ENCODE peak calls at places on chromosomes 2 and 18, in nine cellular contexts. T is tibial nerve, E is endodermal cell, C is heart left ventricle, Q is GM23248, I is transverse colon, Y is neural progenitor cell, Z is sigmoid colon, L is psoas muscle. K is an unnamed sample.

GRCh38 chr2:23599691-23600090 is 214.7 kb downstream of the KLHL29 start:
- DNase-seq in Y (no peak), E (no peak), Q (no peak), Z (no peak), I (no peak), T (no peak), C (no peak), L (no peak), K (no peak)

GRCh38 chr2:108574332-108574731 is 40.1 kb downstream of the LIMS1 start:
- DNase-seq in Z (no peak), E (no peak), T (no peak), Y (no peak), I (no peak), C (no peak), Q (no peak), L (no peak), K (no peak)

GRCh38 chr18:79876497-79876896 is 75.0 kb downstream of the SLC66A2 start:
- DNase-seq in T (peak; percentile 10), E (peak; percentile 39), Y (no peak), Q (no peak), Z (no peak), I (no peak), C (peak; percentile 17), L (peak; percentile 26), K (peak; percentile 17)

GRCh38 chr2:55761024-55761423 is 67.4 kb upstream of the PNPT1 start:
- DNase-seq in L (no peak), C (no peak), E (no peak), Y (no peak), T (no peak), Z (no peak), I (no peak), Q (peak; percentile 34), K (no peak)

GRCh38 chr2:41870948-41871522 is 176.8 kb upstream of the PKDCC start:
- DNase-seq in L (no peak), Z (no peak), T (no peak), E (peak; percentile 85), Y (peak; percentile 66), Q (peak; percentile 34), C (peak; percentile 47), I (no peak), K (no peak)

GRCh38 chr2:39996653-39997080 is 217.6 kb upstream of the THUMPD2 start:
- DNase-seq in I (no peak), E (no peak), Q (peak; percentile 77), T (no peak), L (no peak), C (no peak), Z (no peak), Y (no peak), K (peak; percentile 52)

GRCh38 chr2:234426616-234427015 is 70.3 kb downstream of the ARL4C start:
- DNase-seq in E (no peak), T (no peak), Q (no peak), L (no peak), C (no peak), I (no peak), Z (no peak), Y (no peak), K (no peak)

GRCh38 chr2:232328038-232328435 is 50.5 kb upstream of the ALPP start:
- DNase-seq in Y (no peak), Z (peak; percentile 50), L (no peak), I (no peak), T (no peak), E (peak; percentile 54), Q (no peak), C (no peak), K (no peak)

GRCh38 chr2:134736167-134736885 is 17.5 kb upstream of the TMEM163 start:
- DNase-seq in T (no peak), Y (peak; percentile 13), Q (peak; percentile 47), E (peak; percentile 69), I (no peak), Z (no peak), C (no peak), L (no peak), K (peak; percentile 5)

GRCh38 chr2:43220982-43221659 is 5.3 kb downstream of the ZFP36L2 start:
- DNase-seq in I (peak; percentile 78), L (peak; percentile 78), E (peak; percentile 86), Q (peak; percentile 72), T (no peak), Y (peak; percentile 83), Z (peak; percentile 92), C (peak; percentile 87), K (no peak)

GRCh38 chr2:71223767-71224333 is 3.1 kb downstream of the PAIP2B start:
- DNase-seq in C (peak; percentile 84), T (peak; percentile 23), L (peak; percentile 83), Z (peak; percentile 80), Q (peak; percentile 63), Y (peak; percentile 80), I (peak; percentile 64), E (peak; percentile 90), K (no peak)

GRCh38 chr2:69715964-69716363 is 26.0 kb upstream of the ANXA4 start:
- DNase-seq in Q (peak; percentile 73), Y (no peak), I (no peak), Z (no peak), C (no peak), E (no peak), L (no peak), T (no peak), K (no peak)

GRCh38 chr2:64498438-64498837 is 25.7 kb upstream of the AFTPH start:
- DNase-seq in E (no peak), Z (no peak), I (no peak), C (no peak), T (no peak), L (no peak), Y (no peak), Q (no peak), K (no peak)

GRCh38 chr2:149100739-149101699 is 62.5 kb downstream of the LYPD6B start:
- DNase-seq in Q (peak; percentile 16), Y (no peak), T (no peak), I (no peak), E (no peak), Z (no peak), C (no peak), L (no peak), K (peak; percentile 19)

GRCh38 chr2:120669971-120670370 is 65.7 kb upstream of the GLI2 start:
- DNase-seq in C (no peak), Y (no peak), L (no peak), I (no peak), Q (no peak), T (no peak), Z (peak; percentile 57), E (no peak), K (no peak)

GRCh38 chr2:168189835-168190426 is 57.5 kb downstream of the STK39 start:
- DNase-seq in T (no peak), L (no peak), I (peak; percentile 35), E (no peak), C (no peak), Z (no peak), Q (peak; percentile 84), Y (no peak), K (peak; percentile 48)

DNA sequence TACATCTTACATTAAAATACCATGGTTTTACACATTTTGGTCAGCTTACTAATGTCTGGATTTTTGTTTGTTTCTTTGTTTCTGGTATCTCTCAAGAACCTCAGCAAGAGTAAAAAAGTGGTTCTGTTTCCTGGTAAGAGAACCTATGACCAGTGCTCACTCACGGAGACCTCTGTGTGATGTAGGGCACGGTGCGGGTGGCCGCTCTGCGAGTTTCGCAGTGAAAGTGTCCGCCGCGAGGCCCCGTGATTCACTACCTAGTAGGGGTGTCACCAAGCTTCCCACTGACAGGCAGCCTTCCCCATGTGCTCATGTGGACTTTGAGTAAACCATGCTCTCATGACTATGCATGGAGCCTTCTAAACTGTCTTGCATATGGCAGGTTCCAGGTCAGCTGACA is 137.2 kb downstream of the DCDC2C start:
- DNase-seq in E (no peak), Z (no peak), T (no peak), C (no peak), Q (no peak), L (no peak), I (no peak), Y (no peak), K (no peak)
- H3K9me3 ChIP-seq in E (no peaks in the 10 kb centered on the region), Z (no peaks in the 10 kb centered on the region), T (no peaks in the 10 kb centered on the region), C (no peaks in the 10 kb centered on the region), Q (no peaks in the 10 kb centered on the region), L (no peaks in the 10 kb centered on the region), I (no peaks in the 10 kb centered on the region), Y (no peaks in the 10 kb centered on the region), K (no peaks in the 10 kb centered on the region)

DNA sequence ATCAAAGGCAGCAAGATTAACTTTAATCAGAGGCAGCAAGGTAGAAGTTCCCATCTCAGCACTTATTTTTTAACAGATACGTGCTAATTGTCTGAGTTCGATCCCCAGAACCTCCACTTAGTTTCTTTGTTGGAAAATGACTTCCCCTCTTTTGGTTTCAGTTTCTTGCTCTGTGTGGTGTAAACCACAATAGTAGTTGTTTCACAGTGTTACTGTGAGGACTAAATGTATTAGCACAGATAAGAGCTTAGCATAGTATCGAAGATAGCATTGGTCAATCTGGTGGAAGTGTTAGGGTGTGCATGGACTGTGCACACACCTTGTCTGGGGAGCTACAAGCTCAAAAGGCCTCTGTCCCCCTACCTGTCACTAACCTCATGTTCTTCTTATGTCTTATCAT is 988.3 kb upstream of the GYPC start:
- DNase-seq in T (no peak), Q (no peak), L (no peak), Y (no peak), E (no peak), I (no peak), C (no peak), Z (no peak), K (no peak)
- H3K9me3 ChIP-seq in T (no peaks in the 10 kb centered on the region), Q (no peaks in the 10 kb centered on the region), L (peaks cover 3% of the 10 kb centered on the region), Y (no peaks in the 10 kb centered on the region), E (no peaks in the 10 kb centered on the region), I (no peaks in the 10 kb centered on the region), C (no peaks in the 10 kb centered on the region), Z (no peaks in the 10 kb centered on the region), K (peaks cover 1% of the 10 kb centered on the region)

GRCh38 chr18:14949800-14950415 is 201.9 kb downstream of the ANKRD30B start:
- DNase-seq in L (no peak), Z (no peak), Y (no peak), Q (no peak), T (no peak), C (no peak), I (no peak), E (no peak), K (no peak)

GRCh38 chr18:14945286-14945685 is 197.3 kb downstream of the ANKRD30B start:
- DNase-seq in C (no peak), L (no peak), Q (no peak), Z (no peak), Y (no peak), E (no peak), I (no peak), T (no peak), K (no peak)

GRCh38 chr18:14945984-14946383 is 198.0 kb downstream of the ANKRD30B start:
- DNase-seq in E (no peak), I (no peak), Y (no peak), L (no peak), T (no peak), Z (no peak), Q (peak; percentile 6), C (no peak), K (no peak)

GRCh38 chr18:14948163-14948540 is 200.2 kb downstream of the ANKRD30B start:
- DNase-seq in I (no peak), Y (no peak), C (no peak), T (no peak), Z (no peak), Q (no peak), L (no peak), E (no peak), K (no peak)

GRCh38 chr18:14947482-14948162 is 199.7 kb downstream of the ANKRD30B start:
- DNase-seq in L (no peak), Q (no peak), Y (no peak), E (no peak), Z (no peak), C (no peak), T (no peak), I (no peak), K (no peak)
- H3K9me3 ChIP-seq in L (no peaks in the 10 kb centered on the region), Q (no peaks in the 10 kb centered on the region), Y (no peaks in the 10 kb centered on the region), E (peaks cover 56% of the 10 kb centered on the region), Z (no peaks in the 10 kb centered on the region), C (no peaks in the 10 kb centered on the region), T (no peaks in the 10 kb centered on the region), I (no peaks in the 10 kb centered on the region), K (peaks cover 2% of the 10 kb centered on the region)

GRCh38 chr2:240635116-240635997 is 10.1 kb downstream of the GPR35 start:
- DNase-seq in Y (no peak), L (peak; percentile 30), Z (no peak), C (peak; percentile 16), T (no peak), E (no peak), Q (no peak), I (no peak), K (no peak)
- H3K9me3 ChIP-seq in Y (no peaks in the 10 kb centered on the region), L (no peaks in the 10 kb centered on the region), Z (no peaks in the 10 kb centered on the region), C (no peaks in the 10 kb centered on the region), T (no peaks in the 10 kb centered on the region), E (peaks cover 23% of the 10 kb centered on the region), Q (no peaks in the 10 kb centered on the region), I (no peaks in the 10 kb centered on the region), K (peaks cover 3% of the 10 kb centered on the region)

K was measured in keratinocyte.